ENCODE peak calls at places on chromosomes 3 and 15, in five cellular contexts. B is nephron progenitor cell, O is suprapubic skin, A is lung, K is cardiac fibroblast. V is an unnamed sample.

GRCh38 chr3:157115069-157116006 is 44.6 kb downstream of the CCNL1 start:
- DNase-seq in B (no peak), O (no peak), A (no peak), K (peak), V (no peak)

GRCh38 chr3:29594261-29594660 is 313.4 kb downstream of the RBMS3 start:
- DNase-seq in B (no peak), O (no peak), A (no peak), K (peak), V (no peak)

GRCh38 chr15:60821462-60822061 is 342.6 kb upstream of the ICE2 start:
- DNase-seq in B (no peak), O (no peak), A (no peak), K (no peak), V (no peak)

GRCh38 chr3:103711670-103712069 is 1276.9 kb downstream of the ZPLD1 start:
- DNase-seq in B (no peak), O (no peak), A (no peak), K (no peak), V (no peak)

GRCh38 chr3:149472393-149472792 is 2.1 kb upstream of the TM4SF4 start:
- DNase-seq in B (no peak), O (no peak), A (no peak), K (no peak), V (no peak)

GRCh38 chr15:55221090-55222011 is 24.6 kb upstream of the RSL24D1 start:
- DNase-seq in B (no peak), O (no peak), A (peak), K (peak), V (no peak)

GRCh38 chr3:151432624-151433372 is 28.1 kb downstream of the IGSF10 start:
- DNase-seq in B (no peak), O (no peak), A (no peak), K (no peak), V (no peak)

GRCh38 chr3:44511238-44511567 is 33.7 kb upstream of the ZNF445 start:
- DNase-seq in B (no peak), O (no peak), A (no peak), K (peak), V (no peak)

GRCh38 chr3:64484289-64484992 is 203.4 kb downstream of the ADAMTS9 start:
- DNase-seq in B (peak), O (peak), A (peak), K (peak), V (peak)

GRCh38 chr15:68305420-68305871 is 27.9 kb downstream of the FEM1B start:
- DNase-seq in B (no peak), O (no peak), A (peak), K (no peak), V (no peak)

GRCh38 chr3:142853270-142854163 is 35.4 kb downstream of the PCOLCE2 start:
- DNase-seq in B (no peak), O (no peak), A (no peak), K (peak), V (no peak)

GRCh38 chr3:128354788-128355548 is 111.7 kb downstream of the DNAJB8 start:
- DNase-seq in B (no peak), O (no peak), A (no peak), K (no peak), V (no peak)

GRCh38 chr15:42035362-42035761 is 14.5 kb upstream of the PLA2G4E start:
- DNase-seq in B (no peak), O (no peak), A (peak), K (peak), V (no peak)

GRCh38 chr3:159174715-159175390 is 373.0 kb downstream of the MFSD1 start:
- DNase-seq in B (no peak), O (no peak), A (no peak), K (peak), V (no peak)

DNA sequence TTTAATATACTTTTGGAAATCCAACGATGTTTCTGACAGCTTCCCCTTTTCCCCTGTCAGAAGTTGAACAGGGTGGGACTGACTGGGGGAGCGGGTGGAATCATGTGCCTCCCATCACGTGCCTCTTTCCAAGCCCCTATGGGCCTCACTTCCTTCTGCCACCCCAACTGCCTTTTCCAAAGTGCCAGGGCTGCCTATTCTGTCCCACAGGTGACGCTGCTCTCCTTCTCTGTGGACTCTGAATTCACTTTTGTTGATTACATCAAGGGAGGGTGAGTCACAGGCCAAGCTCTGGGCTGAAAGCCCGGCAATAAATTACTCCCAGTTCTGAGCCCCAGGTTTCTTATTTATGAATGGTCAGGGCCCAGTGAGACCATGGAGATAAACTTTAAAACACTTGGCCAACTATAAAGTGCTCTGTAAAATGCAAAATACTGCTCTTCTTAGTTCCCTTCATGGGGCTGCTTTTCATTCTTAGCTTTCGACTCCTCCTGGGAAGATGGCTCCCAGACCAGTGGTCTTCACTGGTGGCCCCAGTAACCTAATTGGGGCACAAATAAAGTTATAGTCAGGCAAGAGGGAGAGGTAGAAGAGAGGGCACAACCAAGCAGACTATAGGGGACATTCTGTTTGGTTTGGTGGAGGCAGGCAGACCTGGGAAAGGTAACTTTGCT is 12.3 kb downstream of the CPNE9 start:
- DNase-seq in B (no peak), O (peak), A (peak), K (peak), V (peak)
- TF ChIP-seq CTCF in B (no peak), O (peak), A (peak), K (peak), V (no peak)

GRCh38 chr3:42228796-42229195 is 37.2 kb downstream of the CCK start:
- DNase-seq in B (no peak), O (no peak), A (no peak), K (peak), V (no peak)
- TF ChIP-seq CTCF in B (peak), O (no peak), A (no peak), K (peak), V (no peak)

DNA sequence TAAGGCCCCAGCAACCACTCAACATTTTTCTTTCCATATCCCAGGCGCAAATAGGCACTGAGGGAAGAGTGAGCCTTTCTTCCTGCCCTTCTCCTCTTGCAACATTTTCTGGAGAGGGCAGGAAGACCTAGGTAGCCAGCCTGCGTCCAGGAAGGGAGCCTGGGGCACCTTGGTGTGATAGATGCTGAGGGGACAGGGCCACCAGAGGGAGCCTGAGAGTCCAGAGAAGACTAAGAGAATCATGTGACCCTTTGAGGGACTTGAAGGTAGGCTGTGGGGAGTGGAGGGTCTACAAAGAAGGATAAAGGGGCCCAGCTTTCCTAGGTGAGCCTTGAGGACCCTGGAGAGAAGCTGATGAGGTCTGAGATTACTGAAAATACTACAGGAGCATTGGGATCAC is 346.6 kb downstream of the CNTN6 start:
- DNase-seq in B (peak), O (no peak), A (no peak), K (no peak), V (no peak)
- TF ChIP-seq CTCF in B (no peak), O (peak), A (no peak), K (no peak), V (no peak)

DNA sequence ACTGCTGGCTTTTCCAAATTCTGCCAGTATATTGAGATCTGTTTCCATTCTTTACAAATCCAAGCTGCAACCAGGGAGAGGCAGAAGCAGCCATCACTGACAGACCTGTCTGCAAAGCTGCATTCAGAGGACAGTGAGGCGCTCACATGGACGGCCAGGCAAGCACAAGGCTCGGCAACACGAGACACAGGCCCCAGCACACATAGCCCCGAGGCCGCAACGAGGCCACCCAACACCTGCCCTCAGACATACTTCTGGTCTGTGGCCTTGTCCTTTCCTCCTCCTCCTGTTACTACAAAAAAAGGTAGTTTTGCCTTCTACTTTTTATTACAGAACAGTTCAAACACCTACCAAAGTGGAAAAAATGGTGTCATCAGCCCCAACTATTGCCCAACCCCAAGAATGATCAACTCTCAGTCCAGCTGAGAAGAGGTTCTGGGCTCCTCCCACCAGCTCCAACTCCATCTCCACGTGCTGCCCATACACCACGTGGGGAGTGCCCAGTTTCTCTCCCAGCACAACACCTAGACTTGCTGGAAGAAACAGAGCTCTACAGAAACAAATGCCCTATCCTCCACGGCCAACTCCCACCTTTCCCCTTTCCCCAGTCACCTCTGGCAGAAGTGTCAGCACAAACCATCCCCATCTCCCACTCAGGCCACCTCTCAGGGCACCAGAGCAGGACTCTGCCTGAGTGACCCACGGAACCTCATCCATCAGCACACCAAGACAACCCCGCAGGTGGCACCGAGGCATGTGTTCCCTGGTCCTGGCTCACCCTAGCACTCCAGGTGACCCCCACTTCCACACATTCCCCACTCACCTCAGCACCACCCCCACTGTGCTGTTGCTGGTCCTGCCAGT is 7.4 kb downstream of the ZXDC start:
- DNase-seq in B (no peak), O (peak), A (peak), K (peak), V (no peak)
- TF ChIP-seq CTCF in B (no peak), O (no peak), A (no peak), K (no peak), V (no peak)

DNA sequence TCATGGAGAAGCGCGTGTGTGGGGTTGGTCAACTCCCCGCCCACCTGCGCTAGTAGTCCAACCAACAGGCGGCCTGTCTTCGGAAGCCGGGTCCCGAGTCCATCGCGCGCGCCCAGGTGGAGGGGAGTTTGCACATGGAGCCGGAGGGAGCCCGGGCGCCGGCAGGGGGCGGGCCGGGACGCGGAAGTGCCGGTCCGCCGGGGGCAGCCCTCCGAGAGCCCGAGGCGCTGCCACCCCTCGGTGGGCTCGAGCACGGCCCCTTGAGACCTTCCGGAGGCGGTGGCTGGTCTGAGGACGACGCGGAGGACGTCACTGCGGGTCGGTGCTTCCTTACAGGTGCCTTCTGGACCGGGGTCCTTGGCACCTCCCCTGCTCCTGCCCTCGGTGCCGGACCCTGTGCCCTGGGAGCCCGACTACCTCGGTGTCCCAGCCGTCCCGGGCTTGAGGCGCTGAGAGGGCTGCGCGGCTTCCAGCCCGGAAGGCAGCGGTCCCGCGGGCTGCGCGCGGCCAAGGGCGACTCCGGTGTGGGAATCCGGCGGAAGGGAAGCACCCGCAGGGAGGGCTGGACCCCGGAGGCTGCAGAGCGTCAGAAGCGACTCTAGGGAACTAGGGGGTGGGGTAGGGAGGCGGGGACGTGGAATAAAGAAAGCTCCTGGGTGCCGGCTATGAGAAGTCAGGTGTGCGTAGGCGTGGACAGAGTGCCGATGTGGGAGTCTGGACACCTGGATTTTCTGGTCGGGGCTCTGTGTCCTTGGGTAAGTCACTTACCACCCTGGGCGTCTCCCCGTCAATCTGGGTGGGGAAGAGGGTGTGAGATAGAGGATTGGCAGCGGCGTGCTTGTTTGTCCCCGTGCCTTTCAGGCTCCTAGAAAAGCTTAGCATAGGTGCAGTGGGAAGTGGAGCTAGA is 212.3 kb downstream of the FGF12 start:
- DNase-seq in B (peak), O (no peak), A (no peak), K (no peak), V (no peak)
- TF ChIP-seq CTCF in B (peak), O (no peak), A (no peak), K (no peak), V (no peak)

GRCh38 chr15:95761742-95762141 is 568.8 kb upstream of the NR2F2 start:
- DNase-seq in B (no peak), O (no peak), A (no peak), K (no peak), V (no peak)

GRCh38 chr15:95763426-95763825 is 567.1 kb upstream of the NR2F2 start:
- DNase-seq in B (no peak), O (no peak), A (no peak), K (no peak), V (no peak)

GRCh38 chr15:95765161-95765560 is 565.3 kb upstream of the NR2F2 start:
- DNase-seq in B (no peak), O (no peak), A (no peak), K (no peak), V (no peak)

GRCh38 chr15:95757171-95757570 is 573.3 kb upstream of the NR2F2 start:
- DNase-seq in B (no peak), O (no peak), A (no peak), K (no peak), V (no peak)

DNA sequence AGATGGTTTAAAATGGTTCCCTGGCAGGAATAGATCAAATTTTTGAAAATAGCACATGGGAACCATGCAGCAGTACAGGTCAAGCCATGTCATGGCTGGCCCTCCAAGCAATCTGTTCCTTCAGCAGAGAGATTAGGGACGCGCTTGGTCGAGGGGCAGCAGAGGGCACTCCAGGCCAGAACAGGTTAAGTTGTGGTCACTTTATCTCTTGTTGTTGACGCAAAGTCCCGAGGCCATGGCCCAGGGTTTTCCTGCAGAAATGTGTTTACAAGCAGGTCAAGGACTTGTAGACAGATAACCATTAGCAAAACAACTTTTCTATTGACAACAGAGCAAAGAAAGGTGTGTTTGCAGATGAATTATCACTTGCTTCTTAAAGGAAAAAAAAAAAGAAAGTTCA is 570.0 kb upstream of the NR2F2 start:
- DNase-seq in B (peak), O (no peak), A (no peak), K (peak), V (no peak)
- TF ChIP-seq CTCF in B (peak), O (no peak), A (no peak), K (no peak), V (no peak)

V was measured in omental fat pad.